ENCODE peak calls at places on chromosomes 5 and 9, in four cellular contexts. One of them, this sample, is unnamed.

GRCh38 chr9:100317706-100318105 is 35.0 kb downstream of the TEX10 start:
- DNase-seq in GM12878: no peak
- DNase-seq in HepG2: no peak
- DNase-seq in K562: no peak
- DNase-seq in this sample: no peak

GRCh38 chr9:88522360-88522759 is 12.6 kb upstream of the NXNL2 start:
- DNase-seq in HepG2: no peak
- DNase-seq in GM12878: no peak
- DNase-seq in K562: no peak
- DNase-seq in this sample: no peak

GRCh38 chr5:171269717-171270116 is 39.3 kb upstream of the TLX3 start:
- DNase-seq in GM12878: no peak
- DNase-seq in HepG2: no peak
- DNase-seq in K562: no peak
- DNase-seq in this sample: no peak

GRCh38 chr5:96651948-96652753 is 10.0 kb upstream of the CAST start:
- DNase-seq in GM12878: no peak
- DNase-seq in K562: peak
- DNase-seq in HepG2: no peak
- DNase-seq in this sample: peak

GRCh38 chr5:28400076-28400475 is 1361.7 kb upstream of the CDH9 start:
- DNase-seq in K562: no peak
- DNase-seq in GM12878: no peak
- DNase-seq in HepG2: no peak
- DNase-seq in this sample: no peak

GRCh38 chr5:35129921-35130485 is 82.3 kb upstream of the AGXT2 start:
- DNase-seq in GM12878: peak
- DNase-seq in K562: no peak
- DNase-seq in HepG2: no peak
- DNase-seq in this sample: no peak

GRCh38 chr9:87770616-87771015 is 44.7 kb downstream of the CTSL start:
- DNase-seq in HepG2: no peak
- DNase-seq in GM12878: no peak
- DNase-seq in K562: no peak
- DNase-seq in this sample: no peak

GRCh38 chr5:151528996-151529395 is 62.1 kb downstream of the FAT2 start:
- DNase-seq in GM12878: no peak
- DNase-seq in K562: no peak
- DNase-seq in HepG2: no peak
- DNase-seq in this sample: no peak

GRCh38 chr5:149387081-149387611 is 8.1 kb upstream of the IL17B start:
- DNase-seq in K562: no peak
- DNase-seq in HepG2: no peak
- DNase-seq in GM12878: no peak
- DNase-seq in this sample: no peak

GRCh38 chr9:124855944-124856773 is 2.9 kb downstream of the WDR38 start:
- DNase-seq in GM12878: no peak
- DNase-seq in HepG2: peak
- DNase-seq in K562: peak
- DNase-seq in this sample: no peak

GRCh38 chr5:140345919-140346347 is 470 bp downstream of the HBEGF start:
- DNase-seq in HepG2: peak
- DNase-seq in K562: no peak
- DNase-seq in GM12878: no peak
- DNase-seq in this sample: peak

GRCh38 chr5:72325566-72326297 is 5.6 kb downstream of the PTCD2 start:
- DNase-seq in GM12878: no peak
- DNase-seq in K562: no peak
- DNase-seq in HepG2: no peak
- DNase-seq in this sample: no peak

GRCh38 chr5:54535149-54535844 is 17.7 kb downstream of the SNX18 start:
- DNase-seq in K562: no peak
- DNase-seq in GM12878: no peak
- DNase-seq in HepG2: no peak
- DNase-seq in this sample: no peak

GRCh38 chr9:99299214-99300102 is 77.4 kb downstream of the SEC61B start:
- DNase-seq in HepG2: peak
- DNase-seq in K562: no peak
- DNase-seq in GM12878: no peak
- DNase-seq in this sample: no peak

GRCh38 chr5:95925345-95925744 is 36.3 kb downstream of the ELL2 start:
- DNase-seq in GM12878: no peak
- DNase-seq in HepG2: no peak
- DNase-seq in K562: no peak
- DNase-seq in this sample: no peak

GRCh38 chr9:78047106-78047505 is 15.5 kb upstream of the GNAQ start:
- DNase-seq in K562: no peak
- DNase-seq in GM12878: no peak
- DNase-seq in HepG2: no peak
- DNase-seq in this sample: no peak

GRCh38 chr5:131857388-131857787 is 60.6 kb upstream of the FNIP1 start:
- DNase-seq in GM12878: no peak
- DNase-seq in HepG2: no peak
- DNase-seq in K562: no peak
- DNase-seq in this sample: no peak

GRCh38 chr5:133565993-133566392 is 46.3 kb downstream of the FSTL4 start:
- DNase-seq in GM12878: no peak
- DNase-seq in K562: peak
- DNase-seq in HepG2: no peak
- DNase-seq in this sample: peak

GRCh38 chr5:39102684-39103155 is 28.5 kb upstream of the RICTOR start:
- DNase-seq in GM12878: no peak
- DNase-seq in K562: peak
- DNase-seq in HepG2: peak
- DNase-seq in this sample: no peak

GRCh38 chr9:78408388-78408787 is 111.5 kb downstream of the PSAT1 start:
- DNase-seq in K562: no peak
- DNase-seq in GM12878: no peak
- DNase-seq in HepG2: no peak
- DNase-seq in this sample: no peak

GRCh38 chr9:1100945-1101344 is 50.8 kb downstream of the DMRT2 start:
- DNase-seq in HepG2: peak
- DNase-seq in GM12878: no peak
- DNase-seq in K562: peak
- DNase-seq in this sample: peak

GRCh38 chr9:108274971-108275370 is 580.8 kb downstream of the ACTL7B start:
- DNase-seq in GM12878: no peak
- DNase-seq in K562: no peak
- DNase-seq in HepG2: no peak
- DNase-seq in this sample: no peak
- TF ChIP-seq FOXK2 in GM12878: no peak
- TF ChIP-seq FOXK2 in K562: no peak
- TF ChIP-seq FOXK2 in HepG2: no peak
- TF ChIP-seq FOXK2 in this sample: no peak

DNA sequence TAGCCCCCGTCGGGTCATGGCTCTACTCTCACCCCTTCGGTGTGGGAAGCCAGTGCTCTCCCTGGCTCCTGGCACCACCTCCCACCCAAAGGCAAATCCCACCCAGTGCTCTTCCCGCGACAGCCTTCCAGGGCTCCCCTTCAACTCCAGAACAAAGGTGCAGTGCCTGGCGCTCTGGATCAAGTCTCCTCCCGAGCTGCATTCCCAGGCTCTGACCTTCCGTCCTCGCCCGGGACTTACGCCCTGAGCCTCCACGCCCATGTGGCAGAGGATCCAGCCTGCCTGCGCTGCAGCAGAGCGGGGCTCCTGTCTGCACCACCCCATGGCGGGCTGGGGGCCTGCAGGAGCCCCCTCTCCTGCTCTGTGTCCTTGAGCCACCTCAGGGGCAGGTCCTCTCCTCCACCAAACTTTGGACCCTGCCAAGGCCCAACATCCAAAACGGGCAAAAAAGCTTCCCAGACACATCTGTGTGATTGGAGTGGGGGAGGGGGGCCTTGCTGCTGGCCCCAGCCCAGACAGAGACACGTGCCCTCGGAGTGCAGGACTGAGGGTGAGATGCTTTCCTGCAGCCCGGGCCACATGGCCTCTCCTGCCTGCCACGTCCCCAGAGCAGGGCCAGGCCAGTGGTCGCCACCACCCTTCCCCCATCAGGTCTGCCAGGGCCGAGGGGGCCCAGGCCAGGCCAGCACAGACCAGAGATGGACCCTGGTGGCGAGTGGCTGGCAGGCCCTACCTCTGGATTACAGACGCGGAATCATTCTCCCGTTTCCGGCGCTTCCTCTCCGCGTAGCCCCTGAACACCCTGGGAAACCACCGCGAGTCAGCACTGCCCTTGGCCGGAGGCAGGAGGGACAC is 4.4 kb downstream of the NSMF start:
- DNase-seq in K562: no peak
- DNase-seq in GM12878: no peak
- DNase-seq in HepG2: peak
- DNase-seq in this sample: no peak
- TF ChIP-seq TARDBP in K562: no peak
- TF ChIP-seq TARDBP in GM12878: no peak
- TF ChIP-seq TARDBP in HepG2: peak
- TF ChIP-seq TARDBP in this sample: no peak

DNA sequence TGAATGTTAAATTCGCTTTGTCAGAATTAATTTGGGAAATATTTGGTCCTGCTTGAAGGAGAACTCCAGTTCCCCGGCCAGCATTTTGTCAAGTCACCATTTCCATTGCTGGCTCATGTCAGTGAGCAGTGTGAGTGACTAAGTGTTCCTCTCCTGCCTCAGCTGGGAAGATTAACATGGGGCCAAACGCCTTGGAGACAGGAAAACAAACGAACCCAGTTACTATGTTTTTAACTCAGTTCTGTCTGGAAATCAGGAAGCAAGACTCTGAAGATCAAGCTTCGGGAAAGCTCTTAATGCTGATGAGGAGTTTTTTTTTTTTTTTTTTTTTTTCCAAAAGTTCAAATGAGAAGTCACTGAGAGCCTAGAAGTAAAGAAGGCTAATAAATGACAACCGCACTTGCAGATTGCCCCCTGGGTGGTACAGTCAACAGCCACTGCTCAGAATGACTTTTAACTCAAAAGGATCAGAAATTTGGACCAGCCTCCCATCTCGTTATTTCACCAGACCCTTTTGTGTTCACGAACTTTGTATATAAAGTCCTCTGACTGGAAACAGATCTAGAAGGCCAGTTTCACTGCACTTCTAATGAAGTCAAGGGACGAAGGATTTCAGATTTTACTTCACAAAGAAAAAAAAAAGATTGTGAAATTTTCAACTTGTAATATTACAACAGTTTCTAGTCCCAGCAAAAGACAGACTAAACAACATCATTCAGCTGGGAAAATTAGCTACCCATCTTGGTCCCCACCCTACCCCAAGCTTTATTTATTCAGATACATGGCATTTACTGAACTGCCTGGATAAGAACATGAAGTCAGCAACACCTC is 121.3 kb downstream of the LHFPL2 start:
- DNase-seq in HepG2: no peak
- DNase-seq in K562: peak
- DNase-seq in GM12878: no peak
- DNase-seq in this sample: no peak
- TF ChIP-seq FOXK2 in HepG2: no peak
- TF ChIP-seq FOXK2 in K562: no peak
- TF ChIP-seq FOXK2 in GM12878: no peak
- TF ChIP-seq FOXK2 in this sample: no peak

DNA sequence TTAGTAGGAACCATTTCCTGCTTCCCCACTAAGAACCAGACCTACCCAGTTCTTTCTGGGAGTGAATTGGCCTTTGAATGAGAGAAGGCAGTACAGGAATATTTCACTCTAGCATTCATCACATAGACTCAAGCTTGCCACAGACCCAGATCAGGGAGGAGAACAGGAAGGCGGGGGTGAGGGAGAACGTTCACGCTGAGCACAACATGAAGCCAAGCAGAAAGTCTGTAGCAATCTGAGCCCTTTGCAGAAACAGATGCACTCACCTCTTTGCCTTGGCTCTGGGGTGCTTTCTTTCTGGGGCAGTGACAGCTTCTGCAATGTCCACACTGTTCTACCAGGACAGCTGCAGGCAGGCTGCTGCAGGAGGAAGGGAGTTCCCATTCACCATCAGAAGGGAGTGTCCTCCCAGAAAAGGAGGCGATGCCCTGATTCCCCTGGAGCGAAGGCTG is 11.5 kb upstream of the FGF1 start:
- DNase-seq in K562: no peak
- DNase-seq in HepG2: no peak
- DNase-seq in GM12878: no peak
- DNase-seq in this sample: no peak
- TF ChIP-seq TARDBP in K562: no peak
- TF ChIP-seq TARDBP in HepG2: no peak
- TF ChIP-seq TARDBP in GM12878: no peak
- TF ChIP-seq TARDBP in this sample: no peak

This sample was measured in HEK293T.